ENCODE peak calls at places on chromosome 12, in six cellular contexts. One of them, this sample, is unnamed. For H3K4me1, the result is how much of the 10 kb centered on the place peaks cover.

GRCh38 chr12:109604902-109605536 is 31.4 kb downstream of the MVK start:
- DNase-seq in esophagus squamous epithelium: no peak
- DNase-seq in CD4-positive, CD25-positive, alpha-beta regulatory T cell: no peak
- DNase-seq in aorta: no peak
- DNase-seq in heart right ventricle: no peak
- DNase-seq in pancreas: no peak
- DNase-seq in this sample: no peak

GRCh38 chr12:94973202-94973601 is 30.3 kb downstream of the NDUFA12 start:
- DNase-seq in esophagus squamous epithelium: no peak
- DNase-seq in CD4-positive, CD25-positive, alpha-beta regulatory T cell: no peak
- DNase-seq in aorta: no peak
- DNase-seq in heart right ventricle: no peak
- DNase-seq in pancreas: no peak
- DNase-seq in this sample: no peak

GRCh38 chr12:90773526-90773925 is 181.4 kb downstream of the CCER1 start:
- DNase-seq in esophagus squamous epithelium: no peak
- DNase-seq in CD4-positive, CD25-positive, alpha-beta regulatory T cell: no peak
- DNase-seq in aorta: no peak
- DNase-seq in heart right ventricle: no peak
- DNase-seq in pancreas: no peak
- DNase-seq in this sample: no peak

GRCh38 chr12:98578821-98579220 is 14.7 kb upstream of the SLC25A3 start:
- DNase-seq in esophagus squamous epithelium: no peak
- DNase-seq in CD4-positive, CD25-positive, alpha-beta regulatory T cell: no peak
- DNase-seq in aorta: no peak
- DNase-seq in heart right ventricle: no peak
- DNase-seq in pancreas: no peak
- DNase-seq in this sample: no peak

GRCh38 chr12:38956337-38956736 is 50.9 kb upstream of the CPNE8 start:
- DNase-seq in esophagus squamous epithelium: no peak
- DNase-seq in CD4-positive, CD25-positive, alpha-beta regulatory T cell: no peak
- DNase-seq in aorta: no peak
- DNase-seq in heart right ventricle: no peak
- DNase-seq in pancreas: no peak
- DNase-seq in this sample: no peak

GRCh38 chr12:106249411-106250135 is 1.8 kb upstream of the CKAP4 start:
- DNase-seq in esophagus squamous epithelium: no peak
- DNase-seq in CD4-positive, CD25-positive, alpha-beta regulatory T cell: no peak
- DNase-seq in aorta: no peak
- DNase-seq in heart right ventricle: no peak
- DNase-seq in pancreas: no peak
- DNase-seq in this sample: no peak

GRCh38 chr12:13033266-13033875 is 10.8 kb upstream of the FAM234B start:
- DNase-seq in esophagus squamous epithelium: no peak
- DNase-seq in CD4-positive, CD25-positive, alpha-beta regulatory T cell: no peak
- DNase-seq in aorta: no peak
- DNase-seq in heart right ventricle: no peak
- DNase-seq in pancreas: no peak
- DNase-seq in this sample: no peak

GRCh38 chr12:104521731-104522130 is 65.0 kb downstream of the CHST11 start:
- DNase-seq in esophagus squamous epithelium: no peak
- DNase-seq in CD4-positive, CD25-positive, alpha-beta regulatory T cell: no peak
- DNase-seq in aorta: no peak
- DNase-seq in heart right ventricle: no peak
- DNase-seq in pancreas: no peak
- DNase-seq in this sample: no peak

GRCh38 chr12:19035552-19035951 is 94.0 kb upstream of the PLEKHA5 start:
- DNase-seq in esophagus squamous epithelium: no peak
- DNase-seq in CD4-positive, CD25-positive, alpha-beta regulatory T cell: no peak
- DNase-seq in aorta: no peak
- DNase-seq in heart right ventricle: no peak
- DNase-seq in pancreas: no peak
- DNase-seq in this sample: no peak

GRCh38 chr12:130714091-130714590 is 2.0 kb downstream of the RIMBP2 start:
- DNase-seq in esophagus squamous epithelium: no peak
- DNase-seq in CD4-positive, CD25-positive, alpha-beta regulatory T cell: no peak
- DNase-seq in aorta: no peak
- DNase-seq in heart right ventricle: no peak
- DNase-seq in pancreas: no peak
- DNase-seq in this sample: peak

GRCh38 chr12:57135487-57135886 is 7.2 kb downstream of the LRP1 start:
- DNase-seq in esophagus squamous epithelium: no peak
- DNase-seq in CD4-positive, CD25-positive, alpha-beta regulatory T cell: no peak
- DNase-seq in aorta: peak
- DNase-seq in heart right ventricle: peak
- DNase-seq in pancreas: no peak
- DNase-seq in this sample: no peak

GRCh38 chr12:57133916-57134315 is 5.6 kb downstream of the LRP1 start:
- DNase-seq in esophagus squamous epithelium: no peak
- DNase-seq in CD4-positive, CD25-positive, alpha-beta regulatory T cell: no peak
- DNase-seq in aorta: peak
- DNase-seq in heart right ventricle: peak
- DNase-seq in pancreas: no peak
- DNase-seq in this sample: no peak

GRCh38 chr12:57134949-57135348 is 6.7 kb downstream of the LRP1 start:
- DNase-seq in esophagus squamous epithelium: no peak
- DNase-seq in CD4-positive, CD25-positive, alpha-beta regulatory T cell: no peak
- DNase-seq in aorta: peak
- DNase-seq in heart right ventricle: no peak
- DNase-seq in pancreas: no peak
- DNase-seq in this sample: no peak

GRCh38 chr12:57138526-57139272 is 8.7 kb downstream of the LRP1-AS start:
- DNase-seq in esophagus squamous epithelium: no peak
- DNase-seq in CD4-positive, CD25-positive, alpha-beta regulatory T cell: no peak
- DNase-seq in aorta: peak
- DNase-seq in heart right ventricle: peak
- DNase-seq in pancreas: no peak
- DNase-seq in this sample: no peak

DNA sequence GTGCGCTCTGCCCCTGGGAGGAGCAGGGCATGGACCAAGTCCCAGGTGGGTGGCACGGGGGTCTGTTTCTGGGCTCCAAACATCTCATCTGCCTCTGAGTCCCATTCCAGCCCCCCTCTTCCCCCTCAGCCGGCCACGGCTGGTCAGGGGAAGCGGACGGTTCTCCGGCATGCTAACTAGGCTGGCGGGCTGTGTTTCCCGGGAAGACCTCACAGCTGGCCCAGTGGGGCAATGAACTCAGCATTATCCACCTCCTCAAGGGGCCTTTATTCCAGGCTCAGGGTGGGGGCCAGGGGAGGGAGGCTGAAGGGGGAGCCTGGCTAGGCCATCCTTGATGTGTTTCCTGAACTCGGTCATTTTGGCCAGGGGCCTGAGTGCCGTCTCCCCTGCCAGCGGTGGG is 7.7 kb downstream of the LRP1 start:
- DNase-seq in esophagus squamous epithelium: no peak
- DNase-seq in CD4-positive, CD25-positive, alpha-beta regulatory T cell: no peak
- DNase-seq in aorta: peak
- DNase-seq in heart right ventricle: peak
- DNase-seq in pancreas: no peak
- DNase-seq in this sample: no peak
- H3K4me1 ChIP-seq in esophagus squamous epithelium: half or more
- H3K4me1 ChIP-seq in CD4-positive, CD25-positive, alpha-beta regulatory T cell: under half
- H3K4me1 ChIP-seq in aorta: under half
- H3K4me1 ChIP-seq in heart right ventricle: half or more
- H3K4me1 ChIP-seq in pancreas: under half
- H3K4me1 ChIP-seq in this sample: under half

GRCh38 chr12:49854976-49855375 is 12.1 kb upstream of the BCDIN3D start:
- DNase-seq in esophagus squamous epithelium: no peak
- DNase-seq in CD4-positive, CD25-positive, alpha-beta regulatory T cell: no peak
- DNase-seq in aorta: no peak
- DNase-seq in heart right ventricle: no peak
- DNase-seq in pancreas: no peak
- DNase-seq in this sample: no peak

DNA sequence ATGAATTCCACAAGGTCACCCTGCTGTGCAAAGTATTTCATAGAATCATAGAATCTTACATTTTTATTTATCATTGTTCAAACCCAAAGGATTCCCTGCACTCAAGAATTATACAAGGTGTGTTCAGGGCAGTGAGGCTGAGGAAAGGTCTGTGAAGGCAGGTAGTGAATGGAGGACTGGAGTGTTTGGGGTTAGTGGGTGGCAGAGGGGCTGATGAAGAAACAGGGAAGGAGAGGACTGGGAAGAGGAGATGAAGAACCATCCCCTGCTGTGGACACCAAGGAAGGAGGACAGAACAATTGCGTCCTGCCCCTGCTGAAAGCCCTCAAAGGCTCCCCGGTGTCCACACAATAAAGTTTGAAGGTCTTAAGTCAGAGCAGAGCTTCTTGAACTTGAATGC is 10.8 kb upstream of the BCDIN3D start:
- DNase-seq in esophagus squamous epithelium: no peak
- DNase-seq in CD4-positive, CD25-positive, alpha-beta regulatory T cell: no peak
- DNase-seq in aorta: no peak
- DNase-seq in heart right ventricle: no peak
- DNase-seq in pancreas: no peak
- DNase-seq in this sample: no peak
- H3K4me1 ChIP-seq in esophagus squamous epithelium: under half
- H3K4me1 ChIP-seq in CD4-positive, CD25-positive, alpha-beta regulatory T cell: under half
- H3K4me1 ChIP-seq in aorta: under half
- H3K4me1 ChIP-seq in heart right ventricle: under half
- H3K4me1 ChIP-seq in pancreas: under half
- H3K4me1 ChIP-seq in this sample: under half

DNA sequence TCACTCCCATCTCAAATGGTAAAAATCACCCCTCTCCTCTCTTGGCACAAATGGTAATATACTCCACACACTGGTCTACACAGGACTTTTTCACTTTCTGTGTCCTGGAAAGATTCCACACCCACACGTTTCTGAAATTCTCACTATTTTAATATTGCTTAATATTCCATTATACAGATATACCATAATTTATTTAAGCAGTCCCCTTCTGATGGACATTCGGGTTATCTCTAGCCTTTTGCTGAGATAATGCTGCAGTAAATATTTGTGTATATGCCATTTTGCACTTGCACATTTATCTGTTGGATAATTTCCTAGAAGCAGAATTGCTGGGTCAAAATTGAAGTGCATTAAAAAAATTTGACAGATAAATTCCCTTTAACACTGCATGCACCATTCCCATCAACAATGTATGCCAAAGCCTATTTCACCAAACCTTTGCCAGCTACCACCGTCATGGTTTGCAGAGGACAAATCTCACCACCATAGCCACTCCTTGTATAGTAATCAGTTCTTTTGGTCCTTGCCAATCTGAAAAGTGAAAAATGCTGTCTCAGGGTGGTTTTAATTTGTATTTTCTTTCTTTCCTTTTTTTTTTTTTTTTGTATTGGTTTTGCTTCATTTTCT is 15.5 kb upstream of the COL2A1 start:
- DNase-seq in esophagus squamous epithelium: no peak
- DNase-seq in CD4-positive, CD25-positive, alpha-beta regulatory T cell: no peak
- DNase-seq in aorta: no peak
- DNase-seq in heart right ventricle: no peak
- DNase-seq in pancreas: no peak
- DNase-seq in this sample: no peak
- H3K4me1 ChIP-seq in esophagus squamous epithelium: under half
- H3K4me1 ChIP-seq in CD4-positive, CD25-positive, alpha-beta regulatory T cell: under half
- H3K4me1 ChIP-seq in aorta: under half
- H3K4me1 ChIP-seq in heart right ventricle: under half
- H3K4me1 ChIP-seq in pancreas: under half
- H3K4me1 ChIP-seq in this sample: under half

GRCh38 chr12:64685076-64685475 is 74.1 kb downstream of the GNS start:
- DNase-seq in esophagus squamous epithelium: no peak
- DNase-seq in CD4-positive, CD25-positive, alpha-beta regulatory T cell: peak
- DNase-seq in aorta: no peak
- DNase-seq in heart right ventricle: no peak
- DNase-seq in pancreas: no peak
- DNase-seq in this sample: no peak

GRCh38 chr12:64682572-64683277 is 72.4 kb downstream of the RASSF3 start:
- DNase-seq in esophagus squamous epithelium: no peak
- DNase-seq in CD4-positive, CD25-positive, alpha-beta regulatory T cell: no peak
- DNase-seq in aorta: no peak
- DNase-seq in heart right ventricle: no peak
- DNase-seq in pancreas: no peak
- DNase-seq in this sample: no peak

GRCh38 chr12:64688715-64689114 is 70.5 kb downstream of the GNS start:
- DNase-seq in esophagus squamous epithelium: no peak
- DNase-seq in CD4-positive, CD25-positive, alpha-beta regulatory T cell: no peak
- DNase-seq in aorta: no peak
- DNase-seq in heart right ventricle: no peak
- DNase-seq in pancreas: no peak
- DNase-seq in this sample: no peak

GRCh38 chr12:64687816-64688599 is 71.2 kb downstream of the GNS start:
- DNase-seq in esophagus squamous epithelium: no peak
- DNase-seq in CD4-positive, CD25-positive, alpha-beta regulatory T cell: no peak
- DNase-seq in aorta: no peak
- DNase-seq in heart right ventricle: no peak
- DNase-seq in pancreas: no peak
- DNase-seq in this sample: no peak

GRCh38 chr12:64685605-64686004 is 73.6 kb downstream of the GNS start:
- DNase-seq in esophagus squamous epithelium: no peak
- DNase-seq in CD4-positive, CD25-positive, alpha-beta regulatory T cell: no peak
- DNase-seq in aorta: no peak
- DNase-seq in heart right ventricle: no peak
- DNase-seq in pancreas: no peak
- DNase-seq in this sample: no peak
- H3K4me1 ChIP-seq in esophagus squamous epithelium: under half
- H3K4me1 ChIP-seq in CD4-positive, CD25-positive, alpha-beta regulatory T cell: half or more
- H3K4me1 ChIP-seq in aorta: under half
- H3K4me1 ChIP-seq in heart right ventricle: under half
- H3K4me1 ChIP-seq in pancreas: under half
- H3K4me1 ChIP-seq in this sample: under half

GRCh38 chr12:120213758-120214157 is 12.8 kb upstream of the RPLP0 start:
- DNase-seq in esophagus squamous epithelium: no peak
- DNase-seq in CD4-positive, CD25-positive, alpha-beta regulatory T cell: no peak
- DNase-seq in aorta: no peak
- DNase-seq in heart right ventricle: no peak
- DNase-seq in pancreas: no peak
- DNase-seq in this sample: no peak

GRCh38 chr12:120214626-120215356 is 13.9 kb upstream of the RPLP0 start:
- DNase-seq in esophagus squamous epithelium: no peak
- DNase-seq in CD4-positive, CD25-positive, alpha-beta regulatory T cell: no peak
- DNase-seq in aorta: no peak
- DNase-seq in heart right ventricle: no peak
- DNase-seq in pancreas: no peak
- DNase-seq in this sample: no peak

GRCh38 chr12:120215357-120215735 is 14.4 kb upstream of the RPLP0 start:
- DNase-seq in esophagus squamous epithelium: no peak
- DNase-seq in CD4-positive, CD25-positive, alpha-beta regulatory T cell: no peak
- DNase-seq in aorta: no peak
- DNase-seq in heart right ventricle: no peak
- DNase-seq in pancreas: no peak
- DNase-seq in this sample: no peak

GRCh38 chr12:120216742-120217595 is 16.1 kb upstream of the RPLP0 start:
- DNase-seq in esophagus squamous epithelium: no peak
- DNase-seq in CD4-positive, CD25-positive, alpha-beta regulatory T cell: no peak
- DNase-seq in aorta: no peak
- DNase-seq in heart right ventricle: no peak
- DNase-seq in pancreas: no peak
- DNase-seq in this sample: no peak

GRCh38 chr12:120215766-120216735 is 15.1 kb upstream of the RPLP0 start:
- DNase-seq in esophagus squamous epithelium: no peak
- DNase-seq in CD4-positive, CD25-positive, alpha-beta regulatory T cell: no peak
- DNase-seq in aorta: no peak
- DNase-seq in heart right ventricle: no peak
- DNase-seq in pancreas: no peak
- DNase-seq in this sample: no peak
- H3K4me1 ChIP-seq in esophagus squamous epithelium: under half
- H3K4me1 ChIP-seq in CD4-positive, CD25-positive, alpha-beta regulatory T cell: under half
- H3K4me1 ChIP-seq in aorta: under half
- H3K4me1 ChIP-seq in heart right ventricle: under half
- H3K4me1 ChIP-seq in pancreas: under half
- H3K4me1 ChIP-seq in this sample: under half